ENCODE peak calls at places on chromosome 12, in six cellular contexts. One of them, this sample, is unnamed.

GRCh38 chr12:120739821-120740613 is 14.4 kb downstream of the ACADS start:
- DNase-seq in HFF-Myc: no peak
- DNase-seq in WTC11: no peak
- DNase-seq in Calu3: no peak
- DNase-seq in left lung: no peak
- DNase-seq in psoas muscle: no peak
- DNase-seq in this sample: no peak

GRCh38 chr12:109736552-109737108 is 23.0 kb downstream of the FAM222A start:
- DNase-seq in HFF-Myc: peak
- DNase-seq in left lung: peak
- DNase-seq in WTC11: peak
- DNase-seq in Calu3: peak
- DNase-seq in psoas muscle: peak
- DNase-seq in this sample: peak

GRCh38 chr12:56630180-56630632 is at the start of gene BAZ2A:
- DNase-seq in psoas muscle: peak
- DNase-seq in Calu3: peak
- DNase-seq in left lung: peak
- DNase-seq in HFF-Myc: no peak
- DNase-seq in WTC11: peak
- DNase-seq in this sample: peak

GRCh38 chr12:113395119-113395518 is 8.6 kb downstream of the SDS start:
- DNase-seq in psoas muscle: no peak
- DNase-seq in WTC11: no peak
- DNase-seq in Calu3: no peak
- DNase-seq in HFF-Myc: no peak
- DNase-seq in left lung: no peak
- DNase-seq in this sample: no peak

GRCh38 chr12:42426733-42427132 is 100.8 kb downstream of the PPHLN1 start:
- DNase-seq in psoas muscle: no peak
- DNase-seq in HFF-Myc: peak
- DNase-seq in left lung: no peak
- DNase-seq in WTC11: no peak
- DNase-seq in Calu3: no peak
- DNase-seq in this sample: no peak

GRCh38 chr12:106897082-106897481 is 58.6 kb upstream of the TMEM263 start:
- DNase-seq in Calu3: peak
- DNase-seq in HFF-Myc: no peak
- DNase-seq in left lung: no peak
- DNase-seq in psoas muscle: no peak
- DNase-seq in WTC11: no peak
- DNase-seq in this sample: no peak

GRCh38 chr12:49231881-49232650 is 32.8 kb upstream of the TUBA1C start:
- DNase-seq in left lung: no peak
- DNase-seq in WTC11: no peak
- DNase-seq in psoas muscle: no peak
- DNase-seq in HFF-Myc: no peak
- DNase-seq in Calu3: no peak
- DNase-seq in this sample: no peak

GRCh38 chr12:49121047-49121696 is 10.0 kb downstream of the TUBA1B start:
- DNase-seq in psoas muscle: no peak
- DNase-seq in left lung: no peak
- DNase-seq in WTC11: peak
- DNase-seq in Calu3: peak
- DNase-seq in HFF-Myc: no peak
- DNase-seq in this sample: no peak

GRCh38 chr12:16385779-16386646 is 38.6 kb downstream of the MGST1 start:
- DNase-seq in Calu3: peak
- DNase-seq in left lung: no peak
- DNase-seq in WTC11: peak
- DNase-seq in psoas muscle: no peak
- DNase-seq in HFF-Myc: peak
- DNase-seq in this sample: no peak

GRCh38 chr12:42732908-42733411 is 143.4 kb upstream of the PRICKLE1 start:
- DNase-seq in psoas muscle: no peak
- DNase-seq in left lung: no peak
- DNase-seq in HFF-Myc: peak
- DNase-seq in Calu3: no peak
- DNase-seq in WTC11: no peak
- DNase-seq in this sample: no peak

GRCh38 chr12:54370218-54370730 is 6.0 kb upstream of the GPR84 start:
- DNase-seq in HFF-Myc: no peak
- DNase-seq in left lung: peak
- DNase-seq in Calu3: peak
- DNase-seq in WTC11: peak
- DNase-seq in psoas muscle: peak
- DNase-seq in this sample: no peak

GRCh38 chr12:6697584-6698351 is 2.8 kb downstream of the PIANP start:
- DNase-seq in HFF-Myc: peak
- DNase-seq in left lung: no peak
- DNase-seq in psoas muscle: no peak
- DNase-seq in WTC11: peak
- DNase-seq in Calu3: peak
- DNase-seq in this sample: no peak

GRCh38 chr12:108855284-108856169 is 1.9 kb downstream of the SSH1 start:
- DNase-seq in WTC11: no peak
- DNase-seq in left lung: no peak
- DNase-seq in psoas muscle: no peak
- DNase-seq in HFF-Myc: no peak
- DNase-seq in Calu3: no peak
- DNase-seq in this sample: no peak

GRCh38 chr12:62715086-62715786 is 219.7 kb downstream of the PPM1H start:
- DNase-seq in left lung: no peak
- DNase-seq in HFF-Myc: no peak
- DNase-seq in psoas muscle: no peak
- DNase-seq in Calu3: no peak
- DNase-seq in WTC11: no peak
- DNase-seq in this sample: no peak

GRCh38 chr12:3753549-3754284 is 808 bp upstream of the CRACR2A start:
- DNase-seq in WTC11: no peak
- DNase-seq in left lung: no peak
- DNase-seq in psoas muscle: peak
- DNase-seq in HFF-Myc: no peak
- DNase-seq in Calu3: no peak
- DNase-seq in this sample: no peak

GRCh38 chr12:123062682-123063426 is 82.4 kb downstream of the ARL6IP4 start:
- DNase-seq in WTC11: no peak
- DNase-seq in Calu3: peak
- DNase-seq in HFF-Myc: no peak
- DNase-seq in left lung: no peak
- DNase-seq in psoas muscle: peak
- DNase-seq in this sample: no peak

GRCh38 chr12:110266980-110267620 is 13.9 kb upstream of the ATP2A2 start:
- DNase-seq in psoas muscle: no peak
- DNase-seq in HFF-Myc: peak
- DNase-seq in Calu3: no peak
- DNase-seq in left lung: no peak
- DNase-seq in WTC11: no peak
- DNase-seq in this sample: no peak

GRCh38 chr12:113381237-113381636 is 22.4 kb downstream of the SDS start:
- DNase-seq in WTC11: no peak
- DNase-seq in Calu3: no peak
- DNase-seq in HFF-Myc: no peak
- DNase-seq in left lung: no peak
- DNase-seq in psoas muscle: no peak
- DNase-seq in this sample: no peak

GRCh38 chr12:114726092-114726710 is 42.2 kb upstream of the TBX3 start:
- DNase-seq in Calu3: no peak
- DNase-seq in left lung: no peak
- DNase-seq in HFF-Myc: no peak
- DNase-seq in psoas muscle: no peak
- DNase-seq in WTC11: no peak
- DNase-seq in this sample: no peak

GRCh38 chr12:48903363-48903981 is 21.8 kb downstream of the FKBP11 start:
- DNase-seq in psoas muscle: no peak
- DNase-seq in HFF-Myc: no peak
- DNase-seq in Calu3: peak
- DNase-seq in left lung: no peak
- DNase-seq in WTC11: no peak
- DNase-seq in this sample: no peak

GRCh38 chr12:84599539-84599938 is 313.1 kb downstream of the SLC6A15 start:
- DNase-seq in WTC11: no peak
- DNase-seq in Calu3: peak
- DNase-seq in HFF-Myc: peak
- DNase-seq in left lung: no peak
- DNase-seq in psoas muscle: no peak
- DNase-seq in this sample: no peak

GRCh38 chr12:62260733-62261683 is 804 bp downstream of the USP15 start:
- DNase-seq in Calu3: peak
- DNase-seq in psoas muscle: no peak
- DNase-seq in left lung: no peak
- DNase-seq in HFF-Myc: no peak
- DNase-seq in WTC11: no peak
- DNase-seq in this sample: no peak

GRCh38 chr12:51884676-51885229 is 3.1 kb upstream of the ANKRD33 start:
- DNase-seq in psoas muscle: no peak
- DNase-seq in left lung: no peak
- DNase-seq in Calu3: no peak
- DNase-seq in HFF-Myc: no peak
- DNase-seq in WTC11: no peak
- DNase-seq in this sample: no peak

DNA sequence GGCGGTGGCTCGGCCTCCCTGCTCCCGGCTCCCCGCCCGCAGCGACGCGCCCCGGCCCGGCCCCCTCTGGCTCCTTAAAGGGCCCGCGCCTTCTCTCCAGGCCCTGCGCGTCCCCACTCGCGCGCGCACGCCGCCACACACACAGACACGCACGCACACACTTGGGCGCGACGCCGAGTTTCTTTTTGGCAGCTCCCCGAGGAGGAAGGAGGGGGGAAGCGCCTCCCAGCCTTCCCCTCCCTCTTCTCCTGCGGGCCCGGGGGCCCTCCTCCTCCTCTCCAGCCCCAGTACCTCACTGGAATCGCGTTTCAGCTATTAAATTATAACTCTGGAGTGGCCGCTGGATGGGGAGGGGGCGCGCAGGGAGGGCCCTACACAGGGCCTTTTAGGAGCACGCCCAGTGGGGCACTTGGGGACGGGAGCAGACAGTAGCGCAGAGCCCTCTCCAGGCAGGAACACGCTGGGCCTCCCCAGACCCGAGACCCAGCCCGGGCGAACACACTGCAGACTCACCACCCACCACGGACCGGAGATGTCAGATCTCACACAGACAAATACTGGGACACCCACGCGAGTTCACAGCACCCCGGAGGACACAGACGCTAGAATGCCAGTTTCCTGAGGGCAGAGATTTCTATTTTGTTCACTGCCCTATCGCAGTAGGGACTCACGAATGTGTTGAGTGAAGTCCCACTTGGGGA is 411 bp upstream of the NCOR2 start:
- DNase-seq in WTC11: peak
- DNase-seq in HFF-Myc: peak
- DNase-seq in psoas muscle: peak
- DNase-seq in left lung: peak
- DNase-seq in Calu3: peak
- DNase-seq in this sample: peak
- TF ChIP-seq CTCF in WTC11: no peak
- TF ChIP-seq CTCF in HFF-Myc: no peak
- TF ChIP-seq CTCF in psoas muscle: no peak
- TF ChIP-seq CTCF in left lung: peak
- TF ChIP-seq CTCF in Calu3: no peak
- TF ChIP-seq CTCF in this sample: no peak

DNA sequence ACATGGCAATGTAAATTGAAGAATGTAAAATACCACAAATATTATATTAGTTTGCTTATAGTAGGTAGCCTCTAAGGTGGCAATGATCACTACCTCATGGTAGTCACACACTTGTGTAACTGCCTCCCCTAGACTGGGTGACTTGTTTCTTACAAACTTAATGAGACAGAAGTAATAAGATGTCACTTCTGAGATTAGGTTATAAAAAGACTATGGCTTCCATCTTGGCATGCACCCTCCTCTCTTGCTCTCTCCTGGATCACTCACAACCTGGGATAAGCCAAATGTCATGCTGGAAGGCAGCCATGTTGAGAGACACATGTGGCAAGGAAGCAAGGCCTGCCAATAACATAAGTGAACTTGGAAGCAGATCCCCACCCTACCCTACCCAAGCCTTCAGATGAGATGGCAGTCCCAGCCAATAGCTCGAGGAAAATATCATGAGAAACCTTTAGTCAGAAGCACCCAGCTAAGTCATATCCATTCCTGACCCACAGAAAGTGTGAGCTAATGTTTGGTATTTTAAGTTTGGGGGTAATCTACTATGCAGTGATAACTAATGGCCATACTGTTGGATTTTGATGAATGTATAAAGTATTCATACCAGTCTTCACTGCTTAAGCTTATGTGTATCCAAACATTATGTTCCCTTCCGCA is 43.3 kb downstream of the PPP1R12A start:
- DNase-seq in HFF-Myc: no peak
- DNase-seq in left lung: no peak
- DNase-seq in WTC11: no peak
- DNase-seq in psoas muscle: no peak
- DNase-seq in Calu3: no peak
- DNase-seq in this sample: no peak
- TF ChIP-seq CTCF in HFF-Myc: no peak
- TF ChIP-seq CTCF in left lung: no peak
- TF ChIP-seq CTCF in WTC11: no peak
- TF ChIP-seq CTCF in psoas muscle: no peak
- TF ChIP-seq CTCF in Calu3: no peak
- TF ChIP-seq CTCF in this sample: no peak

DNA sequence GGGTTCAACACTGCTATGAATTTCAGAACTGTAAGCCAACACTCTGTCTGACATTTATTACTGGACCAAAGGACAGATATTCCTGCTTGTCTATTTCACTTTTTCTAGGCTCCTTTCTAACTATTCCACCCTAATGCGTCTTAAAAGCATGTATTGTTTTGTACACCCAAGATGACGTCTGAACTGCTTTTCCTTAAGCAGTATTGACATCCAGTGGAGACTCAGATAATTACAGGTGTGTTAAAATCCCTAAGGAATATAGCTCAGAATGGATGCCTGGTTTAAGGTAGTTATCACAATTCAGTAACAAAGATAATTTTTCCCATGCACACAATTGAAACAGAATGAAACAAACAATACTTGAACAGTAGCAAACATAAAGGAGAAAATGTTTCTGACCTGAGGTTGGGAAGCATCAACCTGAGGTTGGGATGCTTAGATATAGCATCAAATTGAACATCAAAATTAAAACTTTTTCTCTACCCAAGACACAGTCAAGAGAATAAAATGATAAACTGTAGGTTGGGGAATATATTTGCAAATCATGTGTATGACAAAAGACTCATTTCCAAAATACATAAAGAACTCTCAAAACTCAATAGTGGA is 93.7 kb upstream of the PTPRR start:
- DNase-seq in Calu3: peak
- DNase-seq in psoas muscle: no peak
- DNase-seq in left lung: no peak
- DNase-seq in WTC11: no peak
- DNase-seq in HFF-Myc: no peak
- DNase-seq in this sample: no peak
- TF ChIP-seq CTCF in Calu3: peak
- TF ChIP-seq CTCF in psoas muscle: peak
- TF ChIP-seq CTCF in left lung: peak
- TF ChIP-seq CTCF in WTC11: no peak
- TF ChIP-seq CTCF in HFF-Myc: no peak
- TF ChIP-seq CTCF in this sample: no peak

DNA sequence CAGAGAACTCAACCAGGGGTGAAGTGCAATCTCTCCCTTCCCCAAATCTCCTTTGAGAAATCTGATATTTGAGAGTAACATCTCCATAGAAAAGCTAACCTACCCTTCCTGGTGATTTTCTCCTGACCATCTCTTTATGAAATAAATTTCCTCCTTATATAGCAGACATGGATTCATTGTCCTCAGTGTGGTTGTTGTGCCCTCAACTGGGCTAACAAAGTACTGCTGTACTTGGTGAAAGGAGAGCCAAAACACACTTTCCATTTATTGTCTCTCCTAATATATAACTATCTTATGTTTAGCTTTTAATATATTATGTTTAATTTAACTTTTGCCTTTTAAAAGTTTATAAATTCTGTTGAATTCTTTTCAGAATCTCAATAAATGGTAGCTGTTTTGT is 65.1 kb upstream of the SLCO1B1 start:
- DNase-seq in Calu3: peak
- DNase-seq in psoas muscle: no peak
- DNase-seq in WTC11: peak
- DNase-seq in left lung: no peak
- DNase-seq in HFF-Myc: no peak
- DNase-seq in this sample: no peak
- TF ChIP-seq CTCF in Calu3: no peak
- TF ChIP-seq CTCF in psoas muscle: no peak
- TF ChIP-seq CTCF in WTC11: no peak
- TF ChIP-seq CTCF in left lung: peak
- TF ChIP-seq CTCF in HFF-Myc: no peak
- TF ChIP-seq CTCF in this sample: no peak